ENCODE peak calls at places on chromosomes 13 and 19, in four cellular contexts. I is body of pancreas, W is foreskin fibroblast, O is heart left ventricle. G is an unnamed sample.

GRCh38 chr19:39411006-39411831 is 1.2 kb upstream of the PLEKHG2 start:
- DNase-seq in I (peak; percentile 74), O (no peak), W (peak; percentile 47), G (peak; percentile 53)

GRCh38 chr13:23985846-23986245 is 88.5 kb upstream of the C1QTNF9B start:
- DNase-seq in O (no peak), W (no peak), I (no peak), G (no peak)

GRCh38 chr13:111411186-111411858 is 90.9 kb downstream of the TEX29 start:
- DNase-seq in I (no peak), W (no peak), O (no peak), G (no peak)

GRCh38 chr13:47126432-47126831 is 229.6 kb upstream of the HTR2A start:
- DNase-seq in O (no peak), W (peak; percentile 21), I (peak; percentile 9), G (peak; percentile 35)

GRCh38 chr13:32246468-32246867 is 68.7 kb downstream of the ZAR1L start:
- DNase-seq in O (peak; percentile 53), I (peak; percentile 65), W (peak; percentile 42), G (peak; percentile 83)

GRCh38 chr19:50475101-50475568 is 1.2 kb upstream of the EMC10 start:
- DNase-seq in W (no peak), O (no peak), I (no peak), G (no peak)

GRCh38 chr19:35063940-35064818 is 22.7 kb downstream of the HPN start:
- DNase-seq in O (no peak), I (peak; percentile 53), W (peak; percentile 64), G (no peak)

GRCh38 chr19:39401549-39402416 is 4.9 kb upstream of the ZFP36 start:
- DNase-seq in W (peak; percentile 59), O (no peak), I (peak; percentile 54), G (peak; percentile 89)

GRCh38 chr19:18794692-18795091 is 3.6 kb upstream of the COMP start:
- DNase-seq in I (no peak), W (no peak), O (no peak), G (no peak)

GRCh38 chr13:93559718-93560117 is 333.1 kb downstream of the GPC6 start:
- DNase-seq in O (no peak), I (no peak), W (peak; percentile 55), G (no peak)

GRCh38 chr13:20607015-20607414 is 40.1 kb downstream of the IFT88 start:
- DNase-seq in W (no peak), O (no peak), I (no peak), G (no peak)

GRCh38 chr19:16153582-16154336 is 10.3 kb downstream of the HSH2D start:
- DNase-seq in I (no peak), W (no peak), O (no peak), G (peak; percentile 60)

GRCh38 chr13:46648166-46648607 is 95.2 kb downstream of the LRCH1 start:
- DNase-seq in W (no peak), I (peak; percentile 72), O (no peak), G (peak; percentile 74)

GRCh38 chr19:55078996-55079395 is 3.3 kb downstream of the EPS8L1 start:
- DNase-seq in I (no peak), O (no peak), W (no peak), G (no peak)

GRCh38 chr13:45943965-45944364 is 92.4 kb upstream of the SIAH3 start:
- DNase-seq in W (no peak), O (no peak), I (no peak), G (no peak)

GRCh38 chr13:59356607-59357006 is 807.1 kb downstream of the DIAPH3 start:
- DNase-seq in W (no peak), I (peak; percentile 84), O (peak; percentile 90), G (peak; percentile 5)

GRCh38 chr13:98216135-98216565 is 39.1 kb upstream of the RNF113B start:
- DNase-seq in O (peak; percentile 41), W (peak; percentile 92), I (peak; percentile 71), G (peak; percentile 23)

GRCh38 chr19:46862974-46863632 is 2.3 kb downstream of the ARHGAP35 start:
- DNase-seq in W (no peak), O (no peak), I (no peak), G (no peak)

GRCh38 chr13:107678075-107678689 is 537.2 kb downstream of the LIG4 start:
- DNase-seq in W (no peak), I (no peak), O (no peak), G (no peak)

GRCh38 chr13:69565334-69565733 is 542.3 kb upstream of the ATXN8OS start:
- DNase-seq in W (no peak), I (no peak), O (no peak), G (peak; percentile 55)
- TF ChIP-seq CTCF in W (no peak), I (no peak), O (no peak), G (peak; percentile 38)

GRCh38 chr13:50080856-50081105 is 65.5 kb downstream of the KCNRG start:
- DNase-seq in O (no peak), I (no peak), W (peak; percentile 19), G (peak; percentile 54)

GRCh38 chr13:50081106-50081898 is 66.1 kb downstream of the KCNRG start:
- DNase-seq in O (peak; percentile 66), W (no peak), I (peak; percentile 60), G (peak; percentile 63)

GRCh38 chr13:50081899-50082425 is 66.7 kb downstream of the KCNRG start:
- DNase-seq in W (peak; percentile 98), I (peak; percentile 98), O (peak; percentile 98), G (peak; percentile 99)

GRCh38 chr13:50082426-50083283 is 67.4 kb downstream of the KCNRG start:
- DNase-seq in I (peak; percentile 96), W (peak; percentile 62), O (peak; percentile 48), G (peak; percentile 87)

GRCh38 chr13:50085063-50085462 is 69.8 kb downstream of the KCNRG start:
- DNase-seq in I (no peak), O (no peak), W (no peak), G (no peak)
- H3K4me3 ChIP-seq in I (no peak overlapping the region), O (no peak overlapping the region), W (peak overlapping the region; percentile 30), G (no peak overlapping the region)

GRCh38 chr13:30796132-30796832 is 60.9 kb downstream of the ALOX5AP start:
- DNase-seq in W (peak; percentile 70), O (no peak), I (peak; percentile 21), G (peak; percentile 37)
- TF ChIP-seq CTCF in W (no peak), O (no peak), I (no peak), G (no peak)

GRCh38 chr19:28292822-28293500 is 920.0 kb downstream of the UQCRFS1 start:
- DNase-seq in O (no peak), W (no peak), I (no peak), G (no peak)
- H3K4me3 ChIP-seq in O (no peak overlapping the region), W (no peak overlapping the region), I (no peak overlapping the region), G (no peak overlapping the region)

GRCh38 chr19:29664753-29665214 is 477 bp upstream of the PLEKHF1 start:
- DNase-seq in W (no peak), I (no peak), O (no peak), G (no peak)
- TF ChIP-seq CTCF in W (no peak), I (no peak), O (no peak), G (peak; percentile 32)

DNA sequence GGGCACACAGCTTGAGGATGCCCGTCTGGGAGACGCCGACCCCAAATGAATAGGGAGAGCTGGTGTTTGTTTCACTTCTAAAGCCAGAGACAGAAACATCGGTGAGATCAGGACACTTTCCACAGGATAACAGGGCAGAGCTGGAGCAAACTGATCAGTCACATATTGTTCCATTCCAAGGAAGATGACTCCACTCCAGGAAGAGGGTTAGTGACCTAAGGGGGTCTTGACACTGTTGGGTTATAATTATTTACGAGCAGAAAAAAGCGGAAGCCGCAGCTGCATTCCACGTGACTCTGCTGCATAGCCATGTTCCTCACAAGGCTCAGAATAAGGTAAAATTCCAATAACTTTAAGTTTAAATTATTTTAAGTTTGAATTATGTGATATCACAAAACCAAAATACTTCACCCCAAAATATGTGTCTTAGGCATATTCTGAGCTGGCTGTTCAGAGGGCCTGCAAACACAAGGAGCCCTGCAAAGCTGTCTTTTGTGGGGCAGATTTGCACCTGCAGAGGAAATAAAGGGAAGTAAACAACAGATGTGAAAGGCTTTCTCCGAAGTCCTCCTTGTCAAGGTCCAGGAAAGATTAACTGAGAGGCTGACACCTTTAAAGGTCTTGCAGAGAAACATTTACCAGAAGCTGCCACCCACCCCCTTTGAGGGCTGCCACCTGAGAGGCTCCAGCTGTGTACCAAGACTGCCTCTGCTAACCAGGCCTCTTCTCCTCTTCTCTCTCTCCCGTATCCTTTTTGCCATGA is 819.2 kb downstream of the UQCRFS1 start:
- DNase-seq in O (no peak), W (no peak), I (no peak), G (no peak)
- H3K4me3 ChIP-seq in O (no peak overlapping the region), W (no peak overlapping the region), I (no peak overlapping the region), G (no peak overlapping the region)

GRCh38 chr19:43503501-43504425 is 783 bp downstream of the PHLDB3 start:
- DNase-seq in I (peak; percentile 100), O (peak; percentile 98), W (peak; percentile 87), G (peak; percentile 97)
- TF ChIP-seq CTCF in I (no peak), O (no peak), W (no peak), G (peak; percentile 25)

GRCh38 chr13:68897331-68897730 is 1210.3 kb upstream of the ATXN8OS start:
- DNase-seq in W (no peak), I (no peak), O (no peak), G (no peak)
- H3K4me3 ChIP-seq in W (no peak overlapping the region), I (no peak overlapping the region), O (no peak overlapping the region), G (no peak overlapping the region)

DNA sequence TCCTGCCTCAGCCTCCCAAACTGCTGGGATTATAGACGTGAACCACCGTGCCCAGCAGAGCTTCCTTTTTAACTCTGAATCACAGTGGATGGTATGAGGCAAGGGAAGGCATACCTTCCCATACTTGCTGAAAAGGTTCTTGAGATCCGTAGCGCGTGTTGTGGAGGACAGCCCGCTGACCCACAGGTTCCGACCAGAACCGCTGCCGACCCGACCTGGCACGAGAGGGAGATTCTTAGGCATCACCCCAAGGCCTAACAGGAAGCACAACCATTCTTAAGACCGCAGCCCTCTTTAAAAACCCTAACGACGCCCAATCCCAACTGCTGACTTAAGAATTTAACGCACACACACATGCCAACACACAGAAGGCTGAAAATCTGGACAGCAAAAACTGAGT is 12.7 kb downstream of the SAFB2 start:
- DNase-seq in O (no peak), I (no peak), W (no peak), G (no peak)
- TF ChIP-seq CTCF in O (no peak), I (no peak), W (no peak), G (no peak)

G was measured in GM12865.